ENCODE peak calls at places on chromosomes 11 and 22, in seven cellular contexts. One of them, this sample, is unnamed.

GRCh38 chr11:126703661-126704060 is 296.9 kb downstream of the KIRREL3 start:
- DNase-seq in right atrium auricular region: no peak
- DNase-seq in nephron progenitor cell: peak; percentile 18
- DNase-seq in upper lobe of right lung: no peak
- DNase-seq in GM13977: no peak
- DNase-seq in transverse colon: no peak
- DNase-seq in cardiac muscle cell: no peak
- DNase-seq in this sample: no peak

GRCh38 chr11:91996526-91996925 is 228.1 kb upstream of the FAT3 start:
- DNase-seq in right atrium auricular region: no peak
- DNase-seq in nephron progenitor cell: no peak
- DNase-seq in upper lobe of right lung: no peak
- DNase-seq in GM13977: no peak
- DNase-seq in transverse colon: no peak
- DNase-seq in cardiac muscle cell: no peak
- DNase-seq in this sample: no peak

GRCh38 chr11:11157201-11157600 is 195.8 kb downstream of the CSNK2A3 start:
- DNase-seq in right atrium auricular region: no peak
- DNase-seq in nephron progenitor cell: peak; percentile 42
- DNase-seq in upper lobe of right lung: no peak
- DNase-seq in GM13977: peak; percentile 30
- DNase-seq in transverse colon: no peak
- DNase-seq in cardiac muscle cell: peak; percentile 66
- DNase-seq in this sample: no peak

GRCh38 chr22:40326905-40327735 is 19.2 kb upstream of the ADSL start:
- DNase-seq in right atrium auricular region: no peak
- DNase-seq in nephron progenitor cell: no peak
- DNase-seq in upper lobe of right lung: no peak
- DNase-seq in GM13977: no peak
- DNase-seq in transverse colon: no peak
- DNase-seq in cardiac muscle cell: no peak
- DNase-seq in this sample: no peak

GRCh38 chr11:102812188-102812587 is 14.2 kb upstream of the MMP1 start:
- DNase-seq in right atrium auricular region: no peak
- DNase-seq in nephron progenitor cell: no peak
- DNase-seq in upper lobe of right lung: no peak
- DNase-seq in GM13977: no peak
- DNase-seq in transverse colon: no peak
- DNase-seq in cardiac muscle cell: no peak
- DNase-seq in this sample: no peak

GRCh38 chr22:48500481-48501230 is 1327.0 kb downstream of the BRD1 start:
- DNase-seq in right atrium auricular region: no peak
- DNase-seq in nephron progenitor cell: no peak
- DNase-seq in upper lobe of right lung: no peak
- DNase-seq in GM13977: no peak
- DNase-seq in transverse colon: no peak
- DNase-seq in cardiac muscle cell: no peak
- DNase-seq in this sample: no peak

GRCh38 chr22:49936018-49936972 is 17.9 kb downstream of the CRELD2 start:
- DNase-seq in right atrium auricular region: peak; percentile 96
- DNase-seq in nephron progenitor cell: peak; percentile 62
- DNase-seq in upper lobe of right lung: peak; percentile 98
- DNase-seq in GM13977: peak; percentile 92
- DNase-seq in transverse colon: peak; percentile 92
- DNase-seq in cardiac muscle cell: peak; percentile 90
- DNase-seq in this sample: peak; percentile 93

GRCh38 chr11:315051-315481 is 1.2 kb downstream of the IFITM1 start:
- DNase-seq in right atrium auricular region: no peak
- DNase-seq in nephron progenitor cell: no peak
- DNase-seq in upper lobe of right lung: no peak
- DNase-seq in GM13977: no peak
- DNase-seq in transverse colon: no peak
- DNase-seq in cardiac muscle cell: no peak
- DNase-seq in this sample: no peak

GRCh38 chr11:28461338-28461737 is 353.1 kb downstream of the METTL15 start:
- DNase-seq in right atrium auricular region: no peak
- DNase-seq in nephron progenitor cell: no peak
- DNase-seq in upper lobe of right lung: no peak
- DNase-seq in GM13977: no peak
- DNase-seq in transverse colon: no peak
- DNase-seq in cardiac muscle cell: no peak
- DNase-seq in this sample: no peak

GRCh38 chr22:29944339-29944738 is 61.4 kb downstream of the MTMR3 start:
- DNase-seq in right atrium auricular region: no peak
- DNase-seq in nephron progenitor cell: no peak
- DNase-seq in upper lobe of right lung: no peak
- DNase-seq in GM13977: no peak
- DNase-seq in transverse colon: no peak
- DNase-seq in cardiac muscle cell: no peak
- DNase-seq in this sample: no peak

GRCh38 chr11:69013009-69013951 is at the start of gene MRGPRF:
- DNase-seq in right atrium auricular region: peak; percentile 96
- DNase-seq in nephron progenitor cell: peak; percentile 33
- DNase-seq in upper lobe of right lung: peak; percentile 79
- DNase-seq in GM13977: peak; percentile 39
- DNase-seq in transverse colon: peak; percentile 87
- DNase-seq in cardiac muscle cell: no peak
- DNase-seq in this sample: peak; percentile 33

GRCh38 chr11:116657842-116658825 is 114.7 kb downstream of the BUD13 start:
- DNase-seq in right atrium auricular region: no peak
- DNase-seq in nephron progenitor cell: no peak
- DNase-seq in upper lobe of right lung: no peak
- DNase-seq in GM13977: no peak
- DNase-seq in transverse colon: no peak
- DNase-seq in cardiac muscle cell: no peak
- DNase-seq in this sample: no peak

GRCh38 chr11:60872124-60872951 is 5.0 kb downstream of the ZP1 start:
- DNase-seq in right atrium auricular region: no peak
- DNase-seq in nephron progenitor cell: no peak
- DNase-seq in upper lobe of right lung: peak; percentile 48
- DNase-seq in GM13977: no peak
- DNase-seq in transverse colon: peak; percentile 35
- DNase-seq in cardiac muscle cell: no peak
- DNase-seq in this sample: no peak

GRCh38 chr11:73184953-73185671 is 33.0 kb upstream of the P2RY2 start:
- DNase-seq in right atrium auricular region: peak; percentile 77
- DNase-seq in nephron progenitor cell: peak; percentile 70
- DNase-seq in upper lobe of right lung: peak; percentile 85
- DNase-seq in GM13977: peak; percentile 68
- DNase-seq in transverse colon: peak; percentile 82
- DNase-seq in cardiac muscle cell: peak; percentile 70
- DNase-seq in this sample: peak; percentile 66

GRCh38 chr22:24423519-24424000 is 3.8 kb upstream of the ADORA2A start:
- DNase-seq in right atrium auricular region: no peak
- DNase-seq in nephron progenitor cell: peak; percentile 82
- DNase-seq in upper lobe of right lung: peak; percentile 86
- DNase-seq in GM13977: peak; percentile 95
- DNase-seq in transverse colon: peak; percentile 56
- DNase-seq in cardiac muscle cell: peak; percentile 74
- DNase-seq in this sample: peak; percentile 95

GRCh38 chr11:74641905-74642304 is 49.5 kb downstream of the POLD3 start:
- DNase-seq in right atrium auricular region: no peak
- DNase-seq in nephron progenitor cell: no peak
- DNase-seq in upper lobe of right lung: no peak
- DNase-seq in GM13977: no peak
- DNase-seq in transverse colon: no peak
- DNase-seq in cardiac muscle cell: no peak
- DNase-seq in this sample: no peak

GRCh38 chr11:59756496-59756840 is 1.3 kb downstream of the STX3 start:
- DNase-seq in right atrium auricular region: no peak
- DNase-seq in nephron progenitor cell: no peak
- DNase-seq in upper lobe of right lung: no peak
- DNase-seq in GM13977: no peak
- DNase-seq in transverse colon: no peak
- DNase-seq in cardiac muscle cell: no peak
- DNase-seq in this sample: no peak

GRCh38 chr11:8138526-8138925 is 30.3 kb downstream of the RIC3 start:
- DNase-seq in right atrium auricular region: no peak
- DNase-seq in nephron progenitor cell: no peak
- DNase-seq in upper lobe of right lung: no peak
- DNase-seq in GM13977: no peak
- DNase-seq in transverse colon: no peak
- DNase-seq in cardiac muscle cell: no peak
- DNase-seq in this sample: no peak
- TF ChIP-seq CTCF in right atrium auricular region: no peak
- TF ChIP-seq CTCF in nephron progenitor cell: no peak
- TF ChIP-seq CTCF in upper lobe of right lung: no peak
- TF ChIP-seq CTCF in GM13977: no peak
- TF ChIP-seq CTCF in transverse colon: no peak
- TF ChIP-seq CTCF in cardiac muscle cell: no peak
- TF ChIP-seq CTCF in this sample: no peak

GRCh38 chr11:78251083-78251699 is 62.5 kb downstream of the USP35 start:
- DNase-seq in right atrium auricular region: no peak
- DNase-seq in nephron progenitor cell: no peak
- DNase-seq in upper lobe of right lung: no peak
- DNase-seq in GM13977: no peak
- DNase-seq in transverse colon: no peak
- DNase-seq in cardiac muscle cell: no peak
- DNase-seq in this sample: no peak

GRCh38 chr11:78250099-78250498 is 61.4 kb downstream of the USP35 start:
- DNase-seq in right atrium auricular region: no peak
- DNase-seq in nephron progenitor cell: no peak
- DNase-seq in upper lobe of right lung: no peak
- DNase-seq in GM13977: no peak
- DNase-seq in transverse colon: no peak
- DNase-seq in cardiac muscle cell: no peak
- DNase-seq in this sample: no peak

GRCh38 chr11:78248903-78249302 is 60.2 kb downstream of the USP35 start:
- DNase-seq in right atrium auricular region: no peak
- DNase-seq in nephron progenitor cell: no peak
- DNase-seq in upper lobe of right lung: no peak
- DNase-seq in GM13977: no peak
- DNase-seq in transverse colon: no peak
- DNase-seq in cardiac muscle cell: no peak
- DNase-seq in this sample: no peak

GRCh38 chr11:78244546-78245315 is 56.0 kb downstream of the USP35 start:
- DNase-seq in right atrium auricular region: no peak
- DNase-seq in nephron progenitor cell: no peak
- DNase-seq in upper lobe of right lung: no peak
- DNase-seq in GM13977: no peak
- DNase-seq in transverse colon: no peak
- DNase-seq in cardiac muscle cell: no peak
- DNase-seq in this sample: no peak

GRCh38 chr11:78248191-78248590 is 59.5 kb downstream of the USP35 start:
- DNase-seq in right atrium auricular region: no peak
- DNase-seq in nephron progenitor cell: no peak
- DNase-seq in upper lobe of right lung: no peak
- DNase-seq in GM13977: no peak
- DNase-seq in transverse colon: no peak
- DNase-seq in cardiac muscle cell: no peak
- DNase-seq in this sample: no peak
- TF ChIP-seq CTCF in right atrium auricular region: no peak
- TF ChIP-seq CTCF in nephron progenitor cell: no peak
- TF ChIP-seq CTCF in upper lobe of right lung: no peak
- TF ChIP-seq CTCF in GM13977: no peak
- TF ChIP-seq CTCF in transverse colon: no peak
- TF ChIP-seq CTCF in cardiac muscle cell: no peak
- TF ChIP-seq CTCF in this sample: no peak

GRCh38 chr11:111514216-111515031 is at the start of gene HOATZ:
- DNase-seq in right atrium auricular region: no peak
- DNase-seq in nephron progenitor cell: peak; percentile 78
- DNase-seq in upper lobe of right lung: no peak
- DNase-seq in GM13977: no peak
- DNase-seq in transverse colon: no peak
- DNase-seq in cardiac muscle cell: peak; percentile 54
- DNase-seq in this sample: no peak
- TF ChIP-seq CTCF in right atrium auricular region: no peak
- TF ChIP-seq CTCF in nephron progenitor cell: no peak
- TF ChIP-seq CTCF in upper lobe of right lung: no peak
- TF ChIP-seq CTCF in GM13977: no peak
- TF ChIP-seq CTCF in transverse colon: no peak
- TF ChIP-seq CTCF in cardiac muscle cell: peak; percentile 20
- TF ChIP-seq CTCF in this sample: no peak

GRCh38 chr11:19800162-19800561 is 87.5 kb downstream of the NAV2 start:
- DNase-seq in right atrium auricular region: no peak
- DNase-seq in nephron progenitor cell: no peak
- DNase-seq in upper lobe of right lung: no peak
- DNase-seq in GM13977: no peak
- DNase-seq in transverse colon: no peak
- DNase-seq in cardiac muscle cell: no peak
- DNase-seq in this sample: no peak
- TF ChIP-seq CTCF in right atrium auricular region: no peak
- TF ChIP-seq CTCF in nephron progenitor cell: no peak
- TF ChIP-seq CTCF in upper lobe of right lung: no peak
- TF ChIP-seq CTCF in GM13977: no peak
- TF ChIP-seq CTCF in transverse colon: no peak
- TF ChIP-seq CTCF in cardiac muscle cell: peak; percentile 47
- TF ChIP-seq CTCF in this sample: no peak

GRCh38 chr11:14789879-14790484 is 102.0 kb downstream of the CYP2R1 start:
- DNase-seq in right atrium auricular region: no peak
- DNase-seq in nephron progenitor cell: no peak
- DNase-seq in upper lobe of right lung: no peak
- DNase-seq in GM13977: no peak
- DNase-seq in transverse colon: no peak
- DNase-seq in cardiac muscle cell: no peak
- DNase-seq in this sample: no peak
- TF ChIP-seq CTCF in right atrium auricular region: peak; percentile 13
- TF ChIP-seq CTCF in nephron progenitor cell: no peak
- TF ChIP-seq CTCF in upper lobe of right lung: peak; percentile 59
- TF ChIP-seq CTCF in GM13977: peak; percentile 38
- TF ChIP-seq CTCF in transverse colon: peak; percentile 41
- TF ChIP-seq CTCF in cardiac muscle cell: peak; percentile 52
- TF ChIP-seq CTCF in this sample: no peak

GRCh38 chr11:3049430-3050243 is 7.6 kb downstream of the CARS1 start:
- DNase-seq in right atrium auricular region: peak; percentile 85
- DNase-seq in nephron progenitor cell: no peak
- DNase-seq in upper lobe of right lung: peak; percentile 77
- DNase-seq in GM13977: peak; percentile 91
- DNase-seq in transverse colon: peak; percentile 80
- DNase-seq in cardiac muscle cell: no peak
- DNase-seq in this sample: peak; percentile 81
- TF ChIP-seq CTCF in right atrium auricular region: no peak
- TF ChIP-seq CTCF in nephron progenitor cell: no peak
- TF ChIP-seq CTCF in upper lobe of right lung: peak; percentile 32
- TF ChIP-seq CTCF in GM13977: peak; percentile 56
- TF ChIP-seq CTCF in transverse colon: no peak
- TF ChIP-seq CTCF in cardiac muscle cell: peak; percentile 41
- TF ChIP-seq CTCF in this sample: no peak